ENCODE peak calls at places on chromosomes 4 and X, in nine cellular contexts. M is lower lobe of right lung, W is fibroblast of lung, O is cardiac muscle cell, K is WTC11, Z is neural crest cell, Y is A549, Q is kidney epithelial cell, N is colonic mucosa. P is an unnamed sample.

GRCh38 chr4:575281-576141 is 584 bp downstream of the TMEM271 start:
- DNase-seq in M (no peak), W (peak; percentile 65), O (peak; percentile 92), K (peak; percentile 78), Z (peak; percentile 50), Y (no peak), Q (peak; percentile 23), N (no peak), P (no peak)

GRCh38 chrX:102841706-102842003 is 95.4 kb upstream of the RAB40AL start:
- DNase-seq in M (no peak), W (no peak), O (no peak), K (no peak), Z (no peak), Y (no peak), Q (no peak), N (no peak), P (no peak)

GRCh38 chrX:68632491-68632890 is 15.0 kb upstream of the STARD8 start:
- DNase-seq in M (no peak), W (no peak), O (no peak), K (no peak), Z (no peak), Y (no peak), Q (no peak), N (no peak), P (no peak)

GRCh38 chrX:270848-271367 is 10.3 kb upstream of the PLCXD1 start:
- DNase-seq in M (peak; percentile 85), W (no peak), O (no peak), K (peak; percentile 13), Z (no peak), Y (no peak), Q (no peak), N (no peak), P (no peak)

GRCh38 chr4:144580421-144580820 is 65.5 kb upstream of the HHIP start:
- DNase-seq in M (no peak), W (no peak), O (no peak), K (no peak), Z (no peak), Y (no peak), Q (no peak), N (no peak), P (no peak)

GRCh38 chr4:82905205-82905604 is 4.7 kb downstream of the THAP9 start:
- DNase-seq in M (no peak), W (no peak), O (no peak), K (no peak), Z (no peak), Y (no peak), Q (no peak), N (no peak), P (no peak)

GRCh38 chr4:127015616-127016015 is 617.1 kb upstream of the INTU start:
- DNase-seq in M (no peak), W (no peak), O (no peak), K (peak; percentile 11), Z (no peak), Y (no peak), Q (no peak), N (no peak), P (no peak)

GRCh38 chr4:1879491-1879890 is 8.3 kb downstream of the NSD2 start:
- DNase-seq in M (no peak), W (no peak), O (no peak), K (no peak), Z (no peak), Y (no peak), Q (no peak), N (no peak), P (no peak)

GRCh38 chrX:1424452-1424851 is 28.3 kb downstream of the ASMTL start:
- DNase-seq in M (peak; percentile 21), W (no peak), O (no peak), K (no peak), Z (no peak), Y (no peak), Q (no peak), N (no peak), P (no peak)

GRCh38 chrX:100731441-100732281 is at the start of gene SYTL4:
- DNase-seq in M (peak; percentile 46), W (no peak), O (peak; percentile 28), K (peak; percentile 47), Z (peak; percentile 6), Y (peak; percentile 49), Q (no peak), N (peak; percentile 59), P (peak; percentile 14)

GRCh38 chr4:128427832-128428366 is 140.3 kb upstream of the PGRMC2 start:
- DNase-seq in M (peak; percentile 61), W (peak; percentile 73), O (no peak), K (no peak), Z (no peak), Y (peak; percentile 79), Q (peak; percentile 82), N (peak; percentile 57), P (no peak)

GRCh38 chr4:112633477-112634235 is 3.1 kb downstream of the ZGRF1 start:
- DNase-seq in M (no peak), W (peak; percentile 71), O (peak; percentile 53), K (no peak), Z (no peak), Y (peak; percentile 4), Q (no peak), N (no peak), P (no peak)

GRCh38 chr4:185894481-185894880 is 82.5 kb upstream of the SORBS2 start:
- DNase-seq in M (no peak), W (no peak), O (no peak), K (no peak), Z (no peak), Y (no peak), Q (no peak), N (no peak), P (no peak)

GRCh38 chr4:185889566-185889965 is 77.6 kb upstream of the SORBS2 start:
- DNase-seq in M (no peak), W (no peak), O (no peak), K (no peak), Z (no peak), Y (no peak), Q (no peak), N (no peak), P (no peak)

GRCh38 chr4:185890196-185890595 is 78.2 kb upstream of the SORBS2 start:
- DNase-seq in M (no peak), W (no peak), O (no peak), K (no peak), Z (no peak), Y (no peak), Q (no peak), N (no peak), P (no peak)

GRCh38 chr4:185893500-185893899 is 81.5 kb upstream of the SORBS2 start:
- DNase-seq in M (no peak), W (no peak), O (no peak), K (no peak), Z (no peak), Y (no peak), Q (no peak), N (no peak), P (no peak)

DNA sequence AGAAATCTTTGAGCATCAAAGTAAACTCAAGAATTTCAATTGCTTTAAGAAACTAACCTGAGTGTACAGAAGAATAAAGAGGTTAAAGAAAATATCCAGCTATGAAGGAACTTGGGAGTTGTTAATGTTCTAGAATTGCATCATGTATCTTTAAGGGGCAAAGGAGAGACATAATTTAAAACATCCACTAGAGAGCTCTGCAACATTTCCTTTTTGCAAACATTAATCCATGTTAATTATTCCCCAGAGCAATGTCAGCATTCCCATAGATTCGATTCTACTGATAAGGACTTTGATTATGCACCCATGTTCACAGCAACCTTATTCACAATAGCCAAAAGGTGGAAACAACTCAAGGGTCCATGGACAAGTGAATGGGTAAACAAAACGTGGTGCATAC is 80.2 kb upstream of the SORBS2 start:
- DNase-seq in M (no peak), W (no peak), O (no peak), K (no peak), Z (no peak), Y (no peak), Q (no peak), N (no peak), P (no peak)
- TF ChIP-seq CTCF in M (no peak), W (no peak), O (no peak), K (no peak), Z (no peak), Y (no peak), Q (no peak), N (no peak), P (no peak)

GRCh38 chr4:181504846-181505374 is 738.3 kb upstream of the TENM3 start:
- DNase-seq in M (no peak), W (no peak), O (peak; percentile 54), K (no peak), Z (no peak), Y (no peak), Q (no peak), N (no peak), P (no peak)
- TF ChIP-seq CTCF in M (no peak), W (no peak), O (no peak), K (no peak), Z (no peak), Y (no peak), Q (no peak), N (no peak), P (no peak)

DNA sequence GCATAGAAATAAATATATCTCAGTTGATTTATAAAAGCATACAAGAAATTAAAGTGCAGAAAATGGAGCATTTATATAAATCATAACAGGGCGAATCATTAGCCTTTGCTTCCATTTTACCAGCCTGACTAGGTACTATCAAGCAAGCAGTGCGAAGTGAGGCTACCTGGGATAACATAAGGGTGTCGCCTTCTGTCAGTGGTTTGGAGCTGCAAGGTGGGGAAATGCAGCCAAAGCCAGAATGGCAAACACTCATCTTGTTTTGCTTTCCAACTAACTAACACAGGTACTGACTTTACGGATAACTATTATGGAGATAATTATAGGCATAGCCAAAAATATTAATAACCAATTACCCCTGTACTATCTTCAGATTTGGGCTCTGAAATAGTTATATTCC is 1459.8 kb downstream of the RAPGEF2 start:
- DNase-seq in M (no peak), W (no peak), O (no peak), K (no peak), Z (no peak), Y (no peak), Q (no peak), N (no peak), P (no peak)
- TF ChIP-seq CTCF in M (no peak), W (no peak), O (no peak), K (no peak), Z (no peak), Y (no peak), Q (no peak), N (no peak), P (no peak)

GRCh38 chr4:76375703-76376102 is 45.2 kb downstream of the CCDC158 start:
- DNase-seq in M (no peak), W (no peak), O (no peak), K (no peak), Z (no peak), Y (no peak), Q (no peak), N (no peak), P (no peak)

GRCh38 chr4:76380561-76380960 is 40.4 kb downstream of the CCDC158 start:
- DNase-seq in M (no peak), W (no peak), O (no peak), K (peak; percentile 28), Z (no peak), Y (no peak), Q (no peak), N (no peak), P (no peak)

GRCh38 chr4:76377481-76377901 is 43.5 kb downstream of the CCDC158 start:
- DNase-seq in M (no peak), W (no peak), O (peak; percentile 34), K (no peak), Z (no peak), Y (no peak), Q (no peak), N (no peak), P (no peak)

GRCh38 chr4:76376534-76376933 is 44.4 kb downstream of the CCDC158 start:
- DNase-seq in M (no peak), W (no peak), O (no peak), K (no peak), Z (no peak), Y (no peak), Q (no peak), N (no peak), P (no peak)

GRCh38 chr4:76377922-76378321 is 43.0 kb downstream of the CCDC158 start:
- DNase-seq in M (peak; percentile 55), W (peak; percentile 64), O (peak; percentile 76), K (peak; percentile 54), Z (peak; percentile 47), Y (peak; percentile 15), Q (peak; percentile 1), N (peak; percentile 58), P (no peak)
- TF ChIP-seq CTCF in M (peak; percentile 60), W (peak; percentile 43), O (peak; percentile 72), K (peak; percentile 66), Z (peak; percentile 79), Y (peak; percentile 54), Q (peak; percentile 69), N (peak; percentile 47), P (no peak)